ENCODE peak calls at places on chromosomes 7 and 10, in ten cellular contexts. E, H, W, J, A, M, C, I, Z and D are unnamed samples.

GRCh38 chr7:75869776-75870379 is 9.0 kb upstream of the RHBDD2 start:
- DNase-seq in A (no peak), W (no peak), E (no peak), Z (no peak), H (no peak), C (no peak), J (no peak), I (no peak), M (no peak), D (no peak)

GRCh38 chr10:15084502-15084922 is 4.1 kb downstream of the ACBD7 start:
- DNase-seq in W (peak; percentile 99), Z (peak; percentile 67), A (no peak), H (peak; percentile 93), I (no peak), J (no peak), M (no peak), C (peak; percentile 98), E (no peak), D (peak; percentile 92)

GRCh38 chr7:141076377-141076776 is 2.5 kb downstream of the TMEM178B start:
- DNase-seq in A (no peak), H (no peak), I (no peak), C (no peak), J (no peak), Z (no peak), M (no peak), W (no peak), E (no peak), D (peak; percentile 66)

GRCh38 chr10:79189853-79190435 is 121.2 kb downstream of the ZMIZ1 start:
- DNase-seq in M (no peak), E (no peak), I (no peak), Z (no peak), A (no peak), H (no peak), J (no peak), W (no peak), C (no peak), D (no peak)

GRCh38 chr7:105353752-105354328 is 34.9 kb downstream of the SRPK2 start:
- DNase-seq in Z (no peak), I (no peak), W (peak; percentile 61), A (peak; percentile 14), J (no peak), E (no peak), H (no peak), C (peak; percentile 76), M (no peak), D (no peak)

GRCh38 chr7:32163911-32164310 is 93.7 kb upstream of the PDE1C start:
- DNase-seq in I (no peak), E (no peak), W (no peak), J (no peak), H (no peak), Z (no peak), M (no peak), A (no peak), C (peak; percentile 23), D (no peak)

GRCh38 chr7:24819916-24820689 is 62.8 kb upstream of the GSDME start:
- DNase-seq in I (peak; percentile 45), C (peak; percentile 91), M (peak; percentile 76), H (peak; percentile 84), W (peak; percentile 85), Z (peak; percentile 92), J (peak; percentile 9), E (peak; percentile 81), A (peak; percentile 77), D (peak; percentile 95)

GRCh38 chr10:329361-330099 is 194.3 kb downstream of the ZMYND11 start:
- DNase-seq in C (peak; percentile 95), H (peak; percentile 92), A (no peak), I (peak; percentile 35), W (peak; percentile 96), E (peak; percentile 68), M (no peak), Z (peak; percentile 83), J (no peak), D (peak; percentile 37)

GRCh38 chr7:55546826-55547225 is 25.5 kb downstream of the VOPP1 start:
- DNase-seq in C (peak; percentile 81), M (no peak), H (peak; percentile 41), Z (peak; percentile 83), I (peak; percentile 25), A (no peak), W (peak; percentile 72), J (no peak), E (peak; percentile 78), D (no peak)

GRCh38 chr7:2660359-2661095 is 27.5 kb upstream of the AMZ1 start:
- DNase-seq in H (no peak), C (no peak), I (no peak), J (no peak), W (no peak), M (no peak), E (no peak), A (no peak), Z (no peak), D (no peak)

GRCh38 chr7:48755061-48755555 is 169.2 kb upstream of the CDC14C start:
- DNase-seq in Z (no peak), J (no peak), C (no peak), H (no peak), E (no peak), I (no peak), A (no peak), M (no peak), W (no peak), D (no peak)

DNA sequence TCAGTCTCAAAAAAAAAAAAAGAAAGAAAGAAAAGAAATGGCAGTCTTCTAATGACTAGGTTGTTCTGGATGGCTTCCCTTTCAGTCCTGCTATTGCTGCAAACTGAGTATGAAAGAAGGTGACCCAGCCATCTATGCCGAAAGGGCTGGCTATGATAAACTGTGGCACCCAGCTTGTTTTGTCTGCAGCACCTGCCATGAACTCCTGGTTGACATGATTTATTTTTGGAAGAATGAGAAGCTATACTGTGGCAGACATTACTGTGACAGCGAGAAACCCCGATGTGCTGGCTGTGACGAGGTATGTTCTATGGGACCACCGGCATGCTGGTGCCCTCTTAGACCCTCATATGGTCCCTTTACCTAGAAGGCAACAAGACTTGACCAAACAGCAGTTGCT is 41.3 kb downstream of the TES start:
- DNase-seq in W (no peak), C (no peak), Z (no peak), H (no peak), A (no peak), E (no peak), I (no peak), J (no peak), M (no peak), D (no peak)
- TF ChIP-seq CTCF in W (no peak), C (no peak), Z (no peak), H (no peak), A (no peak), E (no peak), I (no peak), J (no peak), M (no peak), D (no peak)

GRCh38 chr7:93228302-93228701 is 2.0 kb upstream of the HEPACAM2 start:
- DNase-seq in C (peak; percentile 79), J (no peak), E (no peak), H (peak; percentile 52), Z (peak; percentile 51), M (peak; percentile 29), W (peak; percentile 31), A (peak; percentile 36), I (no peak), D (peak; percentile 80)

GRCh38 chr7:93226310-93226709 is at the start of gene HEPACAM2:
- DNase-seq in Z (no peak), M (no peak), H (no peak), E (no peak), W (no peak), A (no peak), I (no peak), J (no peak), C (no peak), D (no peak)

GRCh38 chr7:93231264-93231663 is 902 bp upstream of the VPS50 start:
- DNase-seq in W (no peak), H (no peak), C (no peak), A (no peak), Z (no peak), J (no peak), E (no peak), M (no peak), I (no peak), D (no peak)

GRCh38 chr7:93232673-93233018 is 480 bp downstream of the VPS50 start:
- DNase-seq in I (no peak), E (no peak), A (no peak), W (no peak), C (peak; percentile 4), Z (peak; percentile 3), H (no peak), M (no peak), J (no peak), D (peak; percentile 22)

GRCh38 chr7:93231799-93232672 is at the start of gene VPS50:
- DNase-seq in W (peak; percentile 98), A (peak; percentile 88), I (peak; percentile 87), H (peak; percentile 80), M (peak; percentile 86), C (peak; percentile 97), J (peak; percentile 79), Z (peak; percentile 94), E (peak; percentile 95), D (peak; percentile 99)
- TF ChIP-seq CTCF in W (no peak), A (no peak), I (no peak), H (no peak), M (peak; percentile 2), C (no peak), J (no peak), Z (no peak), E (no peak), D (peak; percentile 15)

DNA sequence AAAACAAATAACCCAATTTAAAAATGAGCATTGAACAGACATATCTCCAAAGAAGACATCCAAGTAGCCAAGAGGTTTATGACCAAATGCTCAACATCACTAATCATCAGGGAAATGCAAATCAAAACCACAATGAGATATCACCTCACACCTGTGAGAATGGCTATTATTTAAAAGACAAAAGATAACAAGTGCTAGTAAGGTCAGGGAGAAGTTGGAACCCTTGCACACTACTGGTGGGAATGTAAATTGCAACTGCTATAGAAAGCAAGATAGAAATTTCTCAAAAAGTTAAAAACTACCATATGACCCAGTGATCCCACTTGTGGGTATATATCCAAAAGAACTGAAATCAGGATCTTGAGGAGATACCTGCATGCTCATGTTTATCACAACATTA is 49.5 kb downstream of the SGMS1 start:
- DNase-seq in Z (no peak), M (no peak), J (no peak), C (no peak), H (no peak), E (no peak), A (no peak), W (no peak), I (no peak), D (peak; percentile 71)
- TF ChIP-seq CTCF in Z (no peak), M (no peak), J (peak; percentile 26), C (peak; percentile 24), H (no peak), E (no peak), A (no peak), W (peak; percentile 29), I (no peak), D (peak; percentile 19)

GRCh38 chr7:130566168-130566897 is 74.4 kb downstream of the MEST start:
- DNase-seq in H (no peak), W (peak; percentile 94), E (no peak), Z (no peak), J (no peak), A (no peak), C (peak; percentile 98), M (no peak), I (no peak), D (no peak)

GRCh38 chr7:130559184-130559583 is 67.3 kb downstream of the MEST start:
- DNase-seq in M (no peak), I (no peak), E (no peak), A (no peak), C (no peak), J (no peak), H (no peak), W (no peak), Z (no peak), D (no peak)

GRCh38 chr7:130566898-130567280 is 75.0 kb downstream of the MEST start:
- DNase-seq in A (no peak), Z (no peak), J (no peak), W (no peak), M (no peak), C (no peak), H (no peak), E (no peak), I (no peak), D (no peak)

GRCh38 chr7:130560972-130561371 is 69.1 kb downstream of the MEST start:
- DNase-seq in C (peak; percentile 56), H (peak; percentile 25), A (peak; percentile 62), Z (peak; percentile 36), W (no peak), E (no peak), M (peak; percentile 70), J (no peak), I (no peak), D (peak; percentile 33)
- TF ChIP-seq CTCF in C (peak; percentile 40), H (peak; percentile 25), A (no peak), Z (no peak), W (peak; percentile 40), E (peak; percentile 14), M (no peak), J (peak; percentile 63), I (peak; percentile 26), D (peak; percentile 46)